ENCODE peak calls at places on chromosomes 11 and 22, in ten cellular contexts. One of them, this sample, is unnamed.

GRCh38 chr22:30002861-30003489 is 77.3 kb upstream of the HORMAD2 start:
- DNase-seq in adrenal gland: no peak
- DNase-seq in HFF-Myc: no peak
- DNase-seq in fibroblast of mammary gland: no peak
- DNase-seq in brain microvascular endothelial cell: no peak
- DNase-seq in AG09319: no peak
- DNase-seq in tibial nerve: no peak
- DNase-seq in Peyer's patch: no peak
- DNase-seq in activated CD8-positive, alpha-beta T cell treated with anti-CD3 and anti-CD28 coated beads for 36 hours: no peak
- DNase-seq in GM12865: no peak
- DNase-seq in this sample: no peak

GRCh38 chr11:15062631-15063030 is 10.8 kb upstream of the CALCB start:
- DNase-seq in brain microvascular endothelial cell: no peak
- DNase-seq in activated CD8-positive, alpha-beta T cell treated with anti-CD3 and anti-CD28 coated beads for 36 hours: no peak
- DNase-seq in tibial nerve: no peak
- DNase-seq in fibroblast of mammary gland: no peak
- DNase-seq in HFF-Myc: no peak
- DNase-seq in adrenal gland: no peak
- DNase-seq in GM12865: no peak
- DNase-seq in AG09319: no peak
- DNase-seq in Peyer's patch: no peak
- DNase-seq in this sample: no peak

GRCh38 chr11:30346068-30346688 is 23.3 kb downstream of the ARL14EP start:
- DNase-seq in activated CD8-positive, alpha-beta T cell treated with anti-CD3 and anti-CD28 coated beads for 36 hours: no peak
- DNase-seq in brain microvascular endothelial cell: peak; percentile 20
- DNase-seq in GM12865: peak; percentile 70
- DNase-seq in fibroblast of mammary gland: peak; percentile 61
- DNase-seq in AG09319: peak; percentile 8
- DNase-seq in adrenal gland: no peak
- DNase-seq in HFF-Myc: peak; percentile 31
- DNase-seq in tibial nerve: peak; percentile 16
- DNase-seq in Peyer's patch: no peak
- DNase-seq in this sample: no peak

GRCh38 chr11:63915961-63916836 is 765 bp downstream of the RCOR2 start:
- DNase-seq in brain microvascular endothelial cell: no peak
- DNase-seq in activated CD8-positive, alpha-beta T cell treated with anti-CD3 and anti-CD28 coated beads for 36 hours: peak; percentile 66
- DNase-seq in AG09319: no peak
- DNase-seq in HFF-Myc: no peak
- DNase-seq in adrenal gland: no peak
- DNase-seq in tibial nerve: peak; percentile 24
- DNase-seq in GM12865: peak; percentile 26
- DNase-seq in fibroblast of mammary gland: no peak
- DNase-seq in Peyer's patch: peak; percentile 41
- DNase-seq in this sample: no peak

GRCh38 chr11:44614281-44614680 is 48.8 kb downstream of the CD82 start:
- DNase-seq in AG09319: no peak
- DNase-seq in activated CD8-positive, alpha-beta T cell treated with anti-CD3 and anti-CD28 coated beads for 36 hours: no peak
- DNase-seq in Peyer's patch: no peak
- DNase-seq in GM12865: no peak
- DNase-seq in fibroblast of mammary gland: no peak
- DNase-seq in brain microvascular endothelial cell: no peak
- DNase-seq in adrenal gland: no peak
- DNase-seq in tibial nerve: no peak
- DNase-seq in HFF-Myc: no peak
- DNase-seq in this sample: no peak

GRCh38 chr11:130674686-130675085 is 226.2 kb downstream of the ADAMTS15 start:
- DNase-seq in fibroblast of mammary gland: peak; percentile 51
- DNase-seq in HFF-Myc: no peak
- DNase-seq in adrenal gland: no peak
- DNase-seq in tibial nerve: no peak
- DNase-seq in Peyer's patch: no peak
- DNase-seq in GM12865: no peak
- DNase-seq in activated CD8-positive, alpha-beta T cell treated with anti-CD3 and anti-CD28 coated beads for 36 hours: no peak
- DNase-seq in AG09319: no peak
- DNase-seq in brain microvascular endothelial cell: peak; percentile 28
- DNase-seq in this sample: no peak

GRCh38 chr11:84316866-84317560 is 1030.8 kb upstream of the CCDC90B start:
- DNase-seq in activated CD8-positive, alpha-beta T cell treated with anti-CD3 and anti-CD28 coated beads for 36 hours: no peak
- DNase-seq in fibroblast of mammary gland: peak; percentile 76
- DNase-seq in GM12865: no peak
- DNase-seq in adrenal gland: peak; percentile 68
- DNase-seq in tibial nerve: no peak
- DNase-seq in brain microvascular endothelial cell: peak; percentile 56
- DNase-seq in AG09319: no peak
- DNase-seq in Peyer's patch: no peak
- DNase-seq in HFF-Myc: no peak
- DNase-seq in this sample: peak; percentile 10

GRCh38 chr22:50169774-50170341 is 673 bp upstream of the PANX2 start:
- DNase-seq in tibial nerve: no peak
- DNase-seq in adrenal gland: no peak
- DNase-seq in activated CD8-positive, alpha-beta T cell treated with anti-CD3 and anti-CD28 coated beads for 36 hours: peak; percentile 78
- DNase-seq in GM12865: peak; percentile 59
- DNase-seq in HFF-Myc: no peak
- DNase-seq in Peyer's patch: no peak
- DNase-seq in AG09319: no peak
- DNase-seq in fibroblast of mammary gland: no peak
- DNase-seq in brain microvascular endothelial cell: no peak
- DNase-seq in this sample: no peak

GRCh38 chr22:40431021-40431420 is 60.6 kb downstream of the SGSM3 start:
- DNase-seq in HFF-Myc: no peak
- DNase-seq in Peyer's patch: no peak
- DNase-seq in AG09319: no peak
- DNase-seq in activated CD8-positive, alpha-beta T cell treated with anti-CD3 and anti-CD28 coated beads for 36 hours: no peak
- DNase-seq in adrenal gland: no peak
- DNase-seq in GM12865: no peak
- DNase-seq in brain microvascular endothelial cell: no peak
- DNase-seq in tibial nerve: no peak
- DNase-seq in fibroblast of mammary gland: no peak
- DNase-seq in this sample: no peak

GRCh38 chr22:32932176-32932575 is 126.0 kb downstream of the SYN3 start:
- DNase-seq in brain microvascular endothelial cell: no peak
- DNase-seq in adrenal gland: no peak
- DNase-seq in fibroblast of mammary gland: peak; percentile 71
- DNase-seq in tibial nerve: no peak
- DNase-seq in AG09319: no peak
- DNase-seq in activated CD8-positive, alpha-beta T cell treated with anti-CD3 and anti-CD28 coated beads for 36 hours: no peak
- DNase-seq in GM12865: no peak
- DNase-seq in Peyer's patch: no peak
- DNase-seq in HFF-Myc: no peak
- DNase-seq in this sample: no peak

GRCh38 chr11:69275178-69275577 is 18.8 kb upstream of the MYEOV start:
- DNase-seq in brain microvascular endothelial cell: no peak
- DNase-seq in fibroblast of mammary gland: no peak
- DNase-seq in HFF-Myc: no peak
- DNase-seq in Peyer's patch: no peak
- DNase-seq in GM12865: no peak
- DNase-seq in AG09319: no peak
- DNase-seq in activated CD8-positive, alpha-beta T cell treated with anti-CD3 and anti-CD28 coated beads for 36 hours: no peak
- DNase-seq in adrenal gland: no peak
- DNase-seq in tibial nerve: no peak
- DNase-seq in this sample: no peak

GRCh38 chr11:112656772-112657428 is 304.3 kb upstream of the NCAM1 start:
- DNase-seq in AG09319: peak; percentile 38
- DNase-seq in GM12865: peak; percentile 42
- DNase-seq in fibroblast of mammary gland: peak; percentile 88
- DNase-seq in activated CD8-positive, alpha-beta T cell treated with anti-CD3 and anti-CD28 coated beads for 36 hours: no peak
- DNase-seq in brain microvascular endothelial cell: peak; percentile 73
- DNase-seq in HFF-Myc: no peak
- DNase-seq in adrenal gland: no peak
- DNase-seq in tibial nerve: no peak
- DNase-seq in Peyer's patch: no peak
- DNase-seq in this sample: peak; percentile 79

GRCh38 chr11:113681711-113682410 is 24.2 kb downstream of the TMPRSS5 start:
- DNase-seq in adrenal gland: no peak
- DNase-seq in tibial nerve: no peak
- DNase-seq in brain microvascular endothelial cell: no peak
- DNase-seq in GM12865: no peak
- DNase-seq in AG09319: no peak
- DNase-seq in HFF-Myc: no peak
- DNase-seq in activated CD8-positive, alpha-beta T cell treated with anti-CD3 and anti-CD28 coated beads for 36 hours: no peak
- DNase-seq in fibroblast of mammary gland: no peak
- DNase-seq in Peyer's patch: no peak
- DNase-seq in this sample: no peak

GRCh38 chr11:7906481-7906880 is 24.6 kb downstream of the OR10A6 start:
- DNase-seq in AG09319: no peak
- DNase-seq in brain microvascular endothelial cell: no peak
- DNase-seq in fibroblast of mammary gland: no peak
- DNase-seq in activated CD8-positive, alpha-beta T cell treated with anti-CD3 and anti-CD28 coated beads for 36 hours: no peak
- DNase-seq in adrenal gland: no peak
- DNase-seq in HFF-Myc: no peak
- DNase-seq in GM12865: no peak
- DNase-seq in tibial nerve: no peak
- DNase-seq in Peyer's patch: no peak
- DNase-seq in this sample: no peak

GRCh38 chr11:7905961-7906429 is 25.1 kb downstream of the OR10A6 start:
- DNase-seq in tibial nerve: no peak
- DNase-seq in GM12865: no peak
- DNase-seq in AG09319: no peak
- DNase-seq in adrenal gland: no peak
- DNase-seq in fibroblast of mammary gland: no peak
- DNase-seq in HFF-Myc: no peak
- DNase-seq in Peyer's patch: no peak
- DNase-seq in brain microvascular endothelial cell: no peak
- DNase-seq in activated CD8-positive, alpha-beta T cell treated with anti-CD3 and anti-CD28 coated beads for 36 hours: no peak
- DNase-seq in this sample: no peak

GRCh38 chr11:7905549-7905948 is 25.5 kb downstream of the OR10A6 start:
- DNase-seq in tibial nerve: no peak
- DNase-seq in HFF-Myc: no peak
- DNase-seq in GM12865: no peak
- DNase-seq in fibroblast of mammary gland: no peak
- DNase-seq in brain microvascular endothelial cell: no peak
- DNase-seq in activated CD8-positive, alpha-beta T cell treated with anti-CD3 and anti-CD28 coated beads for 36 hours: no peak
- DNase-seq in Peyer's patch: no peak
- DNase-seq in AG09319: no peak
- DNase-seq in adrenal gland: no peak
- DNase-seq in this sample: no peak

GRCh38 chr11:7903940-7904339 is 27.1 kb downstream of the OR10A6 start:
- DNase-seq in GM12865: no peak
- DNase-seq in adrenal gland: no peak
- DNase-seq in fibroblast of mammary gland: no peak
- DNase-seq in Peyer's patch: no peak
- DNase-seq in tibial nerve: no peak
- DNase-seq in HFF-Myc: no peak
- DNase-seq in brain microvascular endothelial cell: no peak
- DNase-seq in activated CD8-positive, alpha-beta T cell treated with anti-CD3 and anti-CD28 coated beads for 36 hours: no peak
- DNase-seq in AG09319: no peak
- DNase-seq in this sample: no peak

GRCh38 chr11:7904910-7905309 is 26.2 kb downstream of the OR10A6 start:
- DNase-seq in fibroblast of mammary gland: peak; percentile 55
- DNase-seq in activated CD8-positive, alpha-beta T cell treated with anti-CD3 and anti-CD28 coated beads for 36 hours: no peak
- DNase-seq in GM12865: no peak
- DNase-seq in HFF-Myc: no peak
- DNase-seq in brain microvascular endothelial cell: peak; percentile 14
- DNase-seq in AG09319: peak; percentile 28
- DNase-seq in Peyer's patch: no peak
- DNase-seq in tibial nerve: no peak
- DNase-seq in adrenal gland: no peak
- DNase-seq in this sample: peak; percentile 37
- TF ChIP-seq CTCF in fibroblast of mammary gland: peak; percentile 45
- TF ChIP-seq CTCF in activated CD8-positive, alpha-beta T cell treated with anti-CD3 and anti-CD28 coated beads for 36 hours: no peak
- TF ChIP-seq CTCF in GM12865: no peak
- TF ChIP-seq CTCF in HFF-Myc: peak; percentile 13
- TF ChIP-seq CTCF in brain microvascular endothelial cell: peak; percentile 53
- TF ChIP-seq CTCF in AG09319: peak; percentile 57
- TF ChIP-seq CTCF in Peyer's patch: no peak
- TF ChIP-seq CTCF in tibial nerve: no peak
- TF ChIP-seq CTCF in adrenal gland: no peak
- TF ChIP-seq CTCF in this sample: peak; percentile 57

GRCh38 chr11:89249196-89249595 is 71.5 kb downstream of the TYR start:
- DNase-seq in brain microvascular endothelial cell: no peak
- DNase-seq in tibial nerve: no peak
- DNase-seq in HFF-Myc: no peak
- DNase-seq in fibroblast of mammary gland: no peak
- DNase-seq in Peyer's patch: no peak
- DNase-seq in adrenal gland: no peak
- DNase-seq in activated CD8-positive, alpha-beta T cell treated with anti-CD3 and anti-CD28 coated beads for 36 hours: no peak
- DNase-seq in GM12865: no peak
- DNase-seq in AG09319: no peak
- DNase-seq in this sample: no peak
- TF ChIP-seq CTCF in brain microvascular endothelial cell: no peak
- TF ChIP-seq CTCF in tibial nerve: no peak
- TF ChIP-seq CTCF in HFF-Myc: no peak
- TF ChIP-seq CTCF in fibroblast of mammary gland: no peak
- TF ChIP-seq CTCF in Peyer's patch: no peak
- TF ChIP-seq CTCF in adrenal gland: no peak
- TF ChIP-seq CTCF in activated CD8-positive, alpha-beta T cell treated with anti-CD3 and anti-CD28 coated beads for 36 hours: no peak
- TF ChIP-seq CTCF in GM12865: no peak
- TF ChIP-seq CTCF in AG09319: no peak
- TF ChIP-seq CTCF in this sample: no peak

GRCh38 chr11:61918251-61919112 is 1.1 kb upstream of the RAB3IL1 start:
- DNase-seq in adrenal gland: no peak
- DNase-seq in HFF-Myc: no peak
- DNase-seq in tibial nerve: peak; percentile 55
- DNase-seq in fibroblast of mammary gland: peak; percentile 37
- DNase-seq in AG09319: no peak
- DNase-seq in Peyer's patch: no peak
- DNase-seq in activated CD8-positive, alpha-beta T cell treated with anti-CD3 and anti-CD28 coated beads for 36 hours: no peak
- DNase-seq in brain microvascular endothelial cell: no peak
- DNase-seq in GM12865: no peak
- DNase-seq in this sample: no peak
- TF ChIP-seq CTCF in adrenal gland: no peak
- TF ChIP-seq CTCF in HFF-Myc: no peak
- TF ChIP-seq CTCF in tibial nerve: no peak
- TF ChIP-seq CTCF in fibroblast of mammary gland: no peak
- TF ChIP-seq CTCF in AG09319: no peak
- TF ChIP-seq CTCF in Peyer's patch: no peak
- TF ChIP-seq CTCF in activated CD8-positive, alpha-beta T cell treated with anti-CD3 and anti-CD28 coated beads for 36 hours: no peak
- TF ChIP-seq CTCF in brain microvascular endothelial cell: no peak
- TF ChIP-seq CTCF in GM12865: no peak
- TF ChIP-seq CTCF in this sample: no peak

GRCh38 chr11:123429336-123429735 is 733 bp upstream of the GRAMD1B start:
- DNase-seq in brain microvascular endothelial cell: peak; percentile 66
- DNase-seq in HFF-Myc: no peak
- DNase-seq in GM12865: no peak
- DNase-seq in AG09319: no peak
- DNase-seq in fibroblast of mammary gland: peak; percentile 58
- DNase-seq in Peyer's patch: no peak
- DNase-seq in adrenal gland: peak; percentile 70
- DNase-seq in activated CD8-positive, alpha-beta T cell treated with anti-CD3 and anti-CD28 coated beads for 36 hours: no peak
- DNase-seq in tibial nerve: no peak
- DNase-seq in this sample: peak; percentile 48

GRCh38 chr11:123431619-123432018 is 1.6 kb downstream of the GRAMD1B start:
- DNase-seq in tibial nerve: no peak
- DNase-seq in brain microvascular endothelial cell: no peak
- DNase-seq in AG09319: no peak
- DNase-seq in GM12865: peak; percentile 11
- DNase-seq in activated CD8-positive, alpha-beta T cell treated with anti-CD3 and anti-CD28 coated beads for 36 hours: peak; percentile 27
- DNase-seq in HFF-Myc: no peak
- DNase-seq in adrenal gland: no peak
- DNase-seq in fibroblast of mammary gland: no peak
- DNase-seq in Peyer's patch: no peak
- DNase-seq in this sample: no peak

GRCh38 chr11:123428221-123428631 is 1.8 kb upstream of the GRAMD1B start:
- DNase-seq in adrenal gland: no peak
- DNase-seq in HFF-Myc: no peak
- DNase-seq in brain microvascular endothelial cell: no peak
- DNase-seq in Peyer's patch: no peak
- DNase-seq in AG09319: no peak
- DNase-seq in tibial nerve: no peak
- DNase-seq in GM12865: no peak
- DNase-seq in fibroblast of mammary gland: no peak
- DNase-seq in activated CD8-positive, alpha-beta T cell treated with anti-CD3 and anti-CD28 coated beads for 36 hours: no peak
- DNase-seq in this sample: no peak

GRCh38 chr11:123430736-123431356 is 777 bp downstream of the GRAMD1B start:
- DNase-seq in fibroblast of mammary gland: no peak
- DNase-seq in Peyer's patch: peak; percentile 45
- DNase-seq in brain microvascular endothelial cell: peak; percentile 24
- DNase-seq in tibial nerve: peak; percentile 41
- DNase-seq in GM12865: peak; percentile 81
- DNase-seq in activated CD8-positive, alpha-beta T cell treated with anti-CD3 and anti-CD28 coated beads for 36 hours: peak; percentile 82
- DNase-seq in HFF-Myc: no peak
- DNase-seq in adrenal gland: peak; percentile 85
- DNase-seq in AG09319: no peak
- DNase-seq in this sample: no peak

GRCh38 chr11:123429851-123430735 is at the start of gene GRAMD1B:
- DNase-seq in activated CD8-positive, alpha-beta T cell treated with anti-CD3 and anti-CD28 coated beads for 36 hours: peak; percentile 87
- DNase-seq in GM12865: peak; percentile 83
- DNase-seq in tibial nerve: no peak
- DNase-seq in HFF-Myc: no peak
- DNase-seq in adrenal gland: peak; percentile 95
- DNase-seq in Peyer's patch: peak; percentile 35
- DNase-seq in brain microvascular endothelial cell: peak; percentile 66
- DNase-seq in fibroblast of mammary gland: peak; percentile 37
- DNase-seq in AG09319: peak; percentile 41
- DNase-seq in this sample: peak; percentile 44
- TF ChIP-seq CTCF in activated CD8-positive, alpha-beta T cell treated with anti-CD3 and anti-CD28 coated beads for 36 hours: no peak
- TF ChIP-seq CTCF in GM12865: peak; percentile 18
- TF ChIP-seq CTCF in tibial nerve: no peak
- TF ChIP-seq CTCF in HFF-Myc: no peak
- TF ChIP-seq CTCF in adrenal gland: peak; percentile 25
- TF ChIP-seq CTCF in Peyer's patch: no peak
- TF ChIP-seq CTCF in brain microvascular endothelial cell: peak; percentile 49
- TF ChIP-seq CTCF in fibroblast of mammary gland: no peak
- TF ChIP-seq CTCF in AG09319: peak; percentile 27
- TF ChIP-seq CTCF in this sample: peak; percentile 29